ENCODE peak calls at places on chromosomes 11 and 22, in seven cellular contexts. Y, C, B, O, K, V and S are unnamed samples.

GRCh38 chr22:17744430-17744829 is 29.8 kb downstream of the BID start:
- DNase-seq in Y (no peak), C (no peak), B (no peak), O (no peak), K (no peak), V (no peak), S (no peak)

GRCh38 chr11:129427376-129427775 is 51.7 kb downstream of the BARX2 start:
- DNase-seq in Y (no peak), C (no peak), B (no peak), O (no peak), K (no peak), V (no peak), S (no peak)

GRCh38 chr11:123357990-123358827 is 71.9 kb upstream of the GRAMD1B start:
- DNase-seq in Y (no peak), C (peak), B (peak), O (peak), K (no peak), V (peak), S (peak)

GRCh38 chr11:2736577-2737225 is 36.9 kb upstream of the KCNQ1OT1 start:
- DNase-seq in Y (no peak), C (no peak), B (no peak), O (no peak), K (no peak), V (no peak), S (no peak)

GRCh38 chr22:35752833-35753189 is 35.1 kb downstream of the APOL5 start:
- DNase-seq in Y (no peak), C (no peak), B (no peak), O (no peak), K (no peak), V (no peak), S (no peak)

GRCh38 chr11:2927851-2928604 is 1.2 kb downstream of the PHLDA2 start:
- DNase-seq in Y (no peak), C (peak), B (no peak), O (no peak), K (no peak), V (no peak), S (peak)

GRCh38 chr22:39908737-39909136 is 7.9 kb downstream of the GRAP2 start:
- DNase-seq in Y (no peak), C (peak), B (no peak), O (no peak), K (no peak), V (no peak), S (peak)

GRCh38 chr11:20443596-20443995 is 56.1 kb downstream of the PRMT3 start:
- DNase-seq in Y (no peak), C (peak), B (no peak), O (peak), K (no peak), V (no peak), S (peak)

GRCh38 chr11:33724644-33725035 is 11.6 kb downstream of the CD59 start:
- DNase-seq in Y (no peak), C (peak), B (no peak), O (no peak), K (no peak), V (no peak), S (no peak)

GRCh38 chr11:9574806-9575530 is 1.5 kb downstream of the WEE1 start:
- DNase-seq in Y (no peak), C (peak), B (no peak), O (peak), K (peak), V (peak), S (peak)

GRCh38 chr11:35003658-35004057 is 87.2 kb downstream of the PDHX start:
- DNase-seq in Y (no peak), C (peak), B (no peak), O (no peak), K (no peak), V (no peak), S (no peak)

GRCh38 chr11:403761-404431 is 9.9 kb downstream of the PKP3 start:
- DNase-seq in Y (no peak), C (no peak), B (no peak), O (no peak), K (no peak), V (no peak), S (no peak)

GRCh38 chr11:29336727-29337212 is 680.1 kb downstream of the KCNA4 start:
- DNase-seq in Y (no peak), C (peak), B (no peak), O (no peak), K (no peak), V (no peak), S (no peak)

GRCh38 chr11:86248609-86249008 is 4.1 kb downstream of the EED start:
- DNase-seq in Y (no peak), C (no peak), B (no peak), O (no peak), K (no peak), V (no peak), S (no peak)

GRCh38 chr22:38153821-38154562 is 27.6 kb downstream of the PLA2G6 start:
- DNase-seq in Y (no peak), C (no peak), B (no peak), O (no peak), K (no peak), V (no peak), S (no peak)

GRCh38 chr22:23715811-23716355 is 25.1 kb downstream of the RGL4 start:
- DNase-seq in Y (no peak), C (no peak), B (no peak), O (no peak), K (no peak), V (no peak), S (no peak)

GRCh38 chr11:123218451-123218850 is 23.4 kb upstream of the CLMP start:
- DNase-seq in Y (no peak), C (peak), B (no peak), O (no peak), K (no peak), V (no peak), S (no peak)

GRCh38 chr22:44411226-44412135 is 86.6 kb downstream of the RTL6 start:
- DNase-seq in Y (no peak), C (no peak), B (no peak), O (no peak), K (no peak), V (no peak), S (no peak)

GRCh38 chr11:37858398-37858797 is 1260.4 kb upstream of the RAG2 start:
- DNase-seq in Y (no peak), C (no peak), B (no peak), O (no peak), K (no peak), V (no peak), S (no peak)

GRCh38 chr11:369336-370018 is at the start of gene B4GALNT4:
- DNase-seq in Y (no peak), C (peak), B (no peak), O (no peak), K (no peak), V (no peak), S (no peak)

GRCh38 chr11:85844439-85845051 is 10.6 kb upstream of the CCDC83 start:
- DNase-seq in Y (no peak), C (peak), B (no peak), O (no peak), K (no peak), V (no peak), S (peak)

GRCh38 chr11:17930544-17931144 is 82.2 kb downstream of the SERGEF start:
- DNase-seq in Y (no peak), C (no peak), B (no peak), O (no peak), K (no peak), V (no peak), S (no peak)

GRCh38 chr11:94148189-94148588 is 19.5 kb downstream of the PANX1 start:
- DNase-seq in Y (no peak), C (no peak), B (no peak), O (no peak), K (no peak), V (no peak), S (no peak)

GRCh38 chr22:38760477-38761201 is 4.8 kb upstream of the SUN2 start:
- DNase-seq in Y (no peak), C (peak), B (no peak), O (peak), K (no peak), V (no peak), S (no peak)

GRCh38 chr11:105274631-105275030 is 135.1 kb upstream of the CARD18 start:
- DNase-seq in Y (no peak), C (peak), B (no peak), O (no peak), K (no peak), V (no peak), S (no peak)

GRCh38 chr11:64675417-64676252 is 47.4 kb downstream of the NRXN2 start:
- DNase-seq in Y (no peak), C (peak), B (no peak), O (peak), K (no peak), V (peak), S (peak)

GRCh38 chr22:19128946-19129727 is 2.0 kb upstream of the TSSK2 start:
- DNase-seq in Y (no peak), C (no peak), B (no peak), O (no peak), K (no peak), V (no peak), S (no peak)

GRCh38 chr22:46537221-46537945 is at the start of gene CELSR1:
- DNase-seq in Y (no peak), C (peak), B (peak), O (no peak), K (no peak), V (no peak), S (peak)

GRCh38 chr22:30803679-30804078 is 109.0 kb downstream of the OSBP2 start:
- DNase-seq in Y (no peak), C (no peak), B (no peak), O (no peak), K (no peak), V (no peak), S (no peak)

GRCh38 chr11:75441804-75442132 is 8.8 kb upstream of the KLHL35 start:
- DNase-seq in Y (no peak), C (no peak), B (no peak), O (no peak), K (no peak), V (no peak), S (no peak)

GRCh38 chr11:46122955-46123354 is 1.7 kb upstream of the PHF21A start:
- DNase-seq in Y (no peak), C (peak), B (no peak), O (no peak), K (no peak), V (no peak), S (peak)

GRCh38 chr22:36439481-36440271 is 41.8 kb downstream of the TXN2 start:
- DNase-seq in Y (no peak), C (peak), B (no peak), O (no peak), K (no peak), V (peak), S (peak)